ENCODE peak calls at places on chromosomes 16 and 17, in eight cellular contexts. One of them, this sample, is unnamed.

GRCh38 chr16:4936991-4937781 is at the start of gene PPL:
- DNase-seq in cardiac muscle cell: peak
- DNase-seq in tibial artery: peak
- DNase-seq in tibial nerve: peak
- DNase-seq in fibroblast of lung: no peak
- DNase-seq in esophagus squamous epithelium: no peak
- DNase-seq in AG09309: no peak
- DNase-seq in lower lobe of right lung: peak
- DNase-seq in this sample: no peak

GRCh38 chr17:75925912-75926311 is 14.9 kb downstream of the FBF1 start:
- DNase-seq in cardiac muscle cell: no peak
- DNase-seq in tibial artery: no peak
- DNase-seq in tibial nerve: no peak
- DNase-seq in fibroblast of lung: no peak
- DNase-seq in esophagus squamous epithelium: no peak
- DNase-seq in AG09309: no peak
- DNase-seq in lower lobe of right lung: no peak
- DNase-seq in this sample: no peak

GRCh38 chr16:12901597-12902436 is at the start of gene SHISA9:
- DNase-seq in cardiac muscle cell: peak
- DNase-seq in tibial artery: no peak
- DNase-seq in tibial nerve: no peak
- DNase-seq in fibroblast of lung: no peak
- DNase-seq in esophagus squamous epithelium: no peak
- DNase-seq in AG09309: no peak
- DNase-seq in lower lobe of right lung: no peak
- DNase-seq in this sample: no peak

GRCh38 chr17:39666601-39667261 is 1.5 kb upstream of the PNMT start:
- DNase-seq in cardiac muscle cell: no peak
- DNase-seq in tibial artery: peak
- DNase-seq in tibial nerve: no peak
- DNase-seq in fibroblast of lung: no peak
- DNase-seq in esophagus squamous epithelium: no peak
- DNase-seq in AG09309: no peak
- DNase-seq in lower lobe of right lung: no peak
- DNase-seq in this sample: no peak

GRCh38 chr16:5007256-5007655 is 26.5 kb downstream of the NAGPA start:
- DNase-seq in cardiac muscle cell: no peak
- DNase-seq in tibial artery: no peak
- DNase-seq in tibial nerve: no peak
- DNase-seq in fibroblast of lung: no peak
- DNase-seq in esophagus squamous epithelium: no peak
- DNase-seq in AG09309: no peak
- DNase-seq in lower lobe of right lung: peak
- DNase-seq in this sample: no peak

GRCh38 chr16:66486773-66487579 is 59.9 kb downstream of the BEAN1 start:
- DNase-seq in cardiac muscle cell: no peak
- DNase-seq in tibial artery: peak
- DNase-seq in tibial nerve: no peak
- DNase-seq in fibroblast of lung: peak
- DNase-seq in esophagus squamous epithelium: no peak
- DNase-seq in AG09309: no peak
- DNase-seq in lower lobe of right lung: no peak
- DNase-seq in this sample: no peak

GRCh38 chr16:11903906-11904305 is 11.8 kb downstream of the GSPT1 start:
- DNase-seq in cardiac muscle cell: no peak
- DNase-seq in tibial artery: no peak
- DNase-seq in tibial nerve: no peak
- DNase-seq in fibroblast of lung: no peak
- DNase-seq in esophagus squamous epithelium: no peak
- DNase-seq in AG09309: no peak
- DNase-seq in lower lobe of right lung: no peak
- DNase-seq in this sample: no peak

GRCh38 chr16:68298907-68299515 is 11.7 kb downstream of the SLC7A6OS start:
- DNase-seq in cardiac muscle cell: no peak
- DNase-seq in tibial artery: peak
- DNase-seq in tibial nerve: peak
- DNase-seq in fibroblast of lung: peak
- DNase-seq in esophagus squamous epithelium: no peak
- DNase-seq in AG09309: no peak
- DNase-seq in lower lobe of right lung: no peak
- DNase-seq in this sample: no peak

GRCh38 chr17:80122026-80122575 is 20.7 kb downstream of the GAA start:
- DNase-seq in cardiac muscle cell: no peak
- DNase-seq in tibial artery: no peak
- DNase-seq in tibial nerve: no peak
- DNase-seq in fibroblast of lung: no peak
- DNase-seq in esophagus squamous epithelium: no peak
- DNase-seq in AG09309: no peak
- DNase-seq in lower lobe of right lung: no peak
- DNase-seq in this sample: no peak

GRCh38 chr16:21614896-21615295 is 15.5 kb downstream of the METTL9 start:
- DNase-seq in cardiac muscle cell: no peak
- DNase-seq in tibial artery: no peak
- DNase-seq in tibial nerve: no peak
- DNase-seq in fibroblast of lung: no peak
- DNase-seq in esophagus squamous epithelium: no peak
- DNase-seq in AG09309: no peak
- DNase-seq in lower lobe of right lung: no peak
- DNase-seq in this sample: no peak
- TF ChIP-seq CTCF in cardiac muscle cell: no peak
- TF ChIP-seq CTCF in tibial artery: no peak
- TF ChIP-seq CTCF in tibial nerve: no peak
- TF ChIP-seq CTCF in fibroblast of lung: no peak
- TF ChIP-seq CTCF in esophagus squamous epithelium: no peak
- TF ChIP-seq CTCF in AG09309: no peak
- TF ChIP-seq CTCF in lower lobe of right lung: peak
- TF ChIP-seq CTCF in this sample: no peak

GRCh38 chr17:29996458-29996857 is 55.0 kb downstream of the EFCAB5 start:
- DNase-seq in cardiac muscle cell: no peak
- DNase-seq in tibial artery: no peak
- DNase-seq in tibial nerve: no peak
- DNase-seq in fibroblast of lung: no peak
- DNase-seq in esophagus squamous epithelium: no peak
- DNase-seq in AG09309: no peak
- DNase-seq in lower lobe of right lung: no peak
- DNase-seq in this sample: no peak

GRCh38 chr17:30000755-30001257 is 59.4 kb downstream of the EFCAB5 start:
- DNase-seq in cardiac muscle cell: no peak
- DNase-seq in tibial artery: no peak
- DNase-seq in tibial nerve: no peak
- DNase-seq in fibroblast of lung: peak
- DNase-seq in esophagus squamous epithelium: no peak
- DNase-seq in AG09309: no peak
- DNase-seq in lower lobe of right lung: no peak
- DNase-seq in this sample: no peak

GRCh38 chr17:30002088-30002487 is 60.7 kb downstream of the EFCAB5 start:
- DNase-seq in cardiac muscle cell: no peak
- DNase-seq in tibial artery: no peak
- DNase-seq in tibial nerve: no peak
- DNase-seq in fibroblast of lung: no peak
- DNase-seq in esophagus squamous epithelium: no peak
- DNase-seq in AG09309: no peak
- DNase-seq in lower lobe of right lung: no peak
- DNase-seq in this sample: no peak

GRCh38 chr17:30005709-30006320 is 64.4 kb downstream of the EFCAB5 start:
- DNase-seq in cardiac muscle cell: peak
- DNase-seq in tibial artery: no peak
- DNase-seq in tibial nerve: no peak
- DNase-seq in fibroblast of lung: peak
- DNase-seq in esophagus squamous epithelium: no peak
- DNase-seq in AG09309: no peak
- DNase-seq in lower lobe of right lung: no peak
- DNase-seq in this sample: no peak

GRCh38 chr17:30000001-30000754 is 58.7 kb downstream of the EFCAB5 start:
- DNase-seq in cardiac muscle cell: no peak
- DNase-seq in tibial artery: no peak
- DNase-seq in tibial nerve: no peak
- DNase-seq in fibroblast of lung: peak
- DNase-seq in esophagus squamous epithelium: no peak
- DNase-seq in AG09309: no peak
- DNase-seq in lower lobe of right lung: no peak
- DNase-seq in this sample: no peak
- TF ChIP-seq CTCF in cardiac muscle cell: peak
- TF ChIP-seq CTCF in tibial artery: no peak
- TF ChIP-seq CTCF in tibial nerve: no peak
- TF ChIP-seq CTCF in fibroblast of lung: no peak
- TF ChIP-seq CTCF in esophagus squamous epithelium: no peak
- TF ChIP-seq CTCF in AG09309: peak
- TF ChIP-seq CTCF in lower lobe of right lung: no peak
- TF ChIP-seq CTCF in this sample: no peak

GRCh38 chr17:9843152-9844010 is 17.7 kb downstream of the GLP2R start:
- DNase-seq in cardiac muscle cell: no peak
- DNase-seq in tibial artery: no peak
- DNase-seq in tibial nerve: no peak
- DNase-seq in fibroblast of lung: no peak
- DNase-seq in esophagus squamous epithelium: no peak
- DNase-seq in AG09309: no peak
- DNase-seq in lower lobe of right lung: no peak
- DNase-seq in this sample: no peak

GRCh38 chr17:9844153-9844552 is 18.4 kb downstream of the GLP2R start:
- DNase-seq in cardiac muscle cell: no peak
- DNase-seq in tibial artery: no peak
- DNase-seq in tibial nerve: no peak
- DNase-seq in fibroblast of lung: no peak
- DNase-seq in esophagus squamous epithelium: no peak
- DNase-seq in AG09309: no peak
- DNase-seq in lower lobe of right lung: no peak
- DNase-seq in this sample: no peak

GRCh38 chr17:9850151-9850550 is 24.4 kb downstream of the GLP2R start:
- DNase-seq in cardiac muscle cell: no peak
- DNase-seq in tibial artery: no peak
- DNase-seq in tibial nerve: no peak
- DNase-seq in fibroblast of lung: no peak
- DNase-seq in esophagus squamous epithelium: no peak
- DNase-seq in AG09309: no peak
- DNase-seq in lower lobe of right lung: no peak
- DNase-seq in this sample: no peak

GRCh38 chr17:9842057-9842758 is 16.5 kb downstream of the GLP2R start:
- DNase-seq in cardiac muscle cell: no peak
- DNase-seq in tibial artery: peak
- DNase-seq in tibial nerve: peak
- DNase-seq in fibroblast of lung: peak
- DNase-seq in esophagus squamous epithelium: no peak
- DNase-seq in AG09309: no peak
- DNase-seq in lower lobe of right lung: no peak
- DNase-seq in this sample: no peak

DNA sequence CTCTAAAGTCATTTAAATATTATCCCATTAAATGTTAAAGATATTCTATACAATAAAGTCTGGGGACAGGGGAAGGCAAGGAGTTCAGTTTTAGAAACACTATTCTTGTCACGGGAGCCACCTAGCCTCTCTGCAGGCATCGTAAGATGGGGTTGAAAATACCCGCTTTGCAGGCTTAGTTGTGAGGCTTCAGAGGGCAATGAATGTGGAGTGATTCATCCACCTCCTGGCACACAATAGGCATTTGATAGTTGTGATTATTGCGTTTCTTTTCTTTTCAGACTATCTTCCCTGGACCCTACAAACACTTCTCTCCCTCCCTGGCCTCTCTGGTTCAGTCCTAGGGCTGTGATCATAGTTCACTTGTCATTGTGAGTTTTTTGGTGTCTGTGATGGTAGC is 19.6 kb downstream of the GLP2R start:
- DNase-seq in cardiac muscle cell: no peak
- DNase-seq in tibial artery: no peak
- DNase-seq in tibial nerve: no peak
- DNase-seq in fibroblast of lung: no peak
- DNase-seq in esophagus squamous epithelium: no peak
- DNase-seq in AG09309: no peak
- DNase-seq in lower lobe of right lung: no peak
- DNase-seq in this sample: no peak
- TF ChIP-seq CTCF in cardiac muscle cell: no peak
- TF ChIP-seq CTCF in tibial artery: no peak
- TF ChIP-seq CTCF in tibial nerve: no peak
- TF ChIP-seq CTCF in fibroblast of lung: no peak
- TF ChIP-seq CTCF in esophagus squamous epithelium: no peak
- TF ChIP-seq CTCF in AG09309: no peak
- TF ChIP-seq CTCF in lower lobe of right lung: no peak
- TF ChIP-seq CTCF in this sample: no peak

DNA sequence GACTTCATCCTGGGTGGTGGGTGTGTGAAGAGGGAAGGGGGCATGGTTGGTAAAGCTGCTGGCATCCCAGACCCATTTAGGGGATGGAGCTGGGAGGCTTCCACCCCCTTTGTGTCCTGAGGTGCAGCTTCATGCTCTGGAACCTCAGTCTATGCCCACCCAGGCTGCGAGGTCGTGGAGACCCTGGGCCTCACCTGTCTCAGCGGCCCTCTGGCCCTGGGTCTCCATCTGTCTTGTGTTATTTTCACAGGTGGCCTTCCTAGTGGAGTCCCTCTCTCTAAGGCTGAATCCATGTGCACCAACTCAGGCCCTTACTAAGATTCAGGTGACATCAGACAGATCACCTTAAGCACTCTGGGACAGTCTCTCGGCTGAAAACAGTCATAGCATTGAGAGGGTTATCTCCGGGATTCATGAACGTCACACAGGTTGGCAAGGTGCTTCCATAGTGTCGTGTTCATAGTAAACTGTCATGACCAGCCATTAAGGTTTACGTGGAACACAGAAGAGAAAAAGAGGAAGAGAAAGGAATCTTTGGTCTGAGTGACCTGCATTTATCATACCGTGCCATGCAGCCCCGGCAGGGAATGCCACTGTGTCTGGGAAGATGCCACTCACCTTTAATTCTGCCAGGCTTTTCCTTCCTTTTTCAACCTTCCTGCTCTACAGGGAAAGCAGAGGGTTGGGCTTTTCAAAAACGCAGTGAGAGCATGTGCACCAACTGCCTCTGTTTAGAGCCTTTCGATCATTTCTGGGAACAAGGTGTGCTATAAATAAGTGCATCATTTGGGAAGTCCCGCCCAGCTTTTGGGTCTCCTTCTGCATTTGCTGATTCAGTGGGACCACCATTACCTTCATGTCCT is 4.5 kb upstream of the FOXL1 start:
- DNase-seq in cardiac muscle cell: no peak
- DNase-seq in tibial artery: peak
- DNase-seq in tibial nerve: no peak
- DNase-seq in fibroblast of lung: no peak
- DNase-seq in esophagus squamous epithelium: no peak
- DNase-seq in AG09309: no peak
- DNase-seq in lower lobe of right lung: no peak
- DNase-seq in this sample: no peak
- TF ChIP-seq CTCF in cardiac muscle cell: no peak
- TF ChIP-seq CTCF in tibial artery: no peak
- TF ChIP-seq CTCF in tibial nerve: no peak
- TF ChIP-seq CTCF in fibroblast of lung: no peak
- TF ChIP-seq CTCF in esophagus squamous epithelium: no peak
- TF ChIP-seq CTCF in AG09309: no peak
- TF ChIP-seq CTCF in lower lobe of right lung: no peak
- TF ChIP-seq CTCF in this sample: no peak

DNA sequence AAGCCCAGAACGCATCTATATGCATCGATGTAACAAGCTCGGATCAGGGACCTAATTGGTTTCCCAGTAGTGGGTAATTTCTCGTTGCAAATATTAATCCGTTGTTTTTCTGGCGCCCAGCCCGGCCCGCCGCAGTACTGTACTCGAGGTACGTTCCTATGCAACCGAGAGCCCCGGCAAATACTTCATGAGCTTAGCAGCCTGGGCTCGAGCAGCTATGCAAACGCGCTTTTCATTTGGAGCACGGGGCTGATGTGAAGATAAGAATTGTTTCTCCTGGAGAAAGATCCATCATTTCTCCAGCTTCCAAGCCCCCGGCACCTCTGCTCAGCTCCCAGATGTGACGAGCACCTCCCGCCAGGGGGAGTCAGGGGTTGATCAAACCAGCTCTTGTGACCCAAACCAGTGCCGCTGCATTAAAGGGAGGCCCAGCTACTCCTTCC is 229.8 kb downstream of the KATNIP start:
- DNase-seq in cardiac muscle cell: peak
- DNase-seq in tibial artery: no peak
- DNase-seq in tibial nerve: peak
- DNase-seq in fibroblast of lung: peak
- DNase-seq in esophagus squamous epithelium: no peak
- DNase-seq in AG09309: peak
- DNase-seq in lower lobe of right lung: peak
- DNase-seq in this sample: no peak
- TF ChIP-seq CTCF in cardiac muscle cell: peak
- TF ChIP-seq CTCF in tibial artery: peak
- TF ChIP-seq CTCF in tibial nerve: peak
- TF ChIP-seq CTCF in fibroblast of lung: peak
- TF ChIP-seq CTCF in esophagus squamous epithelium: no peak
- TF ChIP-seq CTCF in AG09309: peak
- TF ChIP-seq CTCF in lower lobe of right lung: peak
- TF ChIP-seq CTCF in this sample: no peak